ENCODE peak calls at places on chromosomes 1 and 21, in ten cellular contexts. W, U, P, T, N, I, H, K, B and F are unnamed samples.
A peak's percentile ranks its signal among the peaks of the same experiment; 100 is the strongest.

GRCh38 chr21:25456672-25457071 is 150.6 kb downstream of the MRPL39 start:
- DNase-seq in W (no peak), U (peak; percentile 67), P (no peak), T (peak; percentile 74), N (no peak), I (no peak), H (peak; percentile 95), K (peak; percentile 84), B (no peak), F (no peak)

GRCh38 chr1:162349635-162350330 is 26.9 kb downstream of the SPATA46 start:
- DNase-seq in W (no peak), U (peak; percentile 74), P (peak; percentile 33), T (no peak), N (no peak), I (peak; percentile 35), H (no peak), K (peak; percentile 59), B (no peak), F (peak; percentile 95)

GRCh38 chr1:51088474-51088873 is 13.6 kb upstream of the C1orf185 start:
- DNase-seq in W (no peak), U (peak; percentile 11), P (no peak), T (no peak), N (no peak), I (peak; percentile 7), H (no peak), K (no peak), B (no peak), F (no peak)

GRCh38 chr1:28591708-28592313 is at the start of gene RAB42:
- DNase-seq in W (no peak), U (no peak), P (no peak), T (no peak), N (no peak), I (no peak), H (no peak), K (no peak), B (peak; percentile 66), F (no peak)

GRCh38 chr1:46556822-46557221 is 5.4 kb upstream of the KNCN start:
- DNase-seq in W (no peak), U (peak; percentile 52), P (no peak), T (no peak), N (no peak), I (peak; percentile 21), H (peak; percentile 14), K (peak; percentile 42), B (no peak), F (no peak)

GRCh38 chr1:115262886-115263285 is 75.2 kb downstream of the NGF start:
- DNase-seq in W (no peak), U (peak; percentile 24), P (peak; percentile 20), T (no peak), N (no peak), I (no peak), H (no peak), K (peak; percentile 84), B (peak; percentile 28), F (no peak)

GRCh38 chr1:161379071-161379470 is 11.4 kb upstream of the CFAP126 start:
- DNase-seq in W (no peak), U (no peak), P (no peak), T (no peak), N (no peak), I (no peak), H (no peak), K (no peak), B (no peak), F (no peak)

GRCh38 chr1:178609015-178609414 is 96.1 kb downstream of the TEX35 start:
- DNase-seq in W (no peak), U (no peak), P (peak; percentile 60), T (no peak), N (no peak), I (no peak), H (no peak), K (peak; percentile 39), B (no peak), F (no peak)

GRCh38 chr21:45192332-45192731 is 95.4 kb downstream of the POFUT2 start:
- DNase-seq in W (no peak), U (no peak), P (no peak), T (no peak), N (no peak), I (no peak), H (no peak), K (no peak), B (no peak), F (no peak)

GRCh38 chr21:41895643-41896493 is 16.7 kb upstream of the PRDM15 start:
- DNase-seq in W (no peak), U (peak; percentile 10), P (no peak), T (no peak), N (no peak), I (no peak), H (no peak), K (peak; percentile 41), B (no peak), F (no peak)

GRCh38 chr1:159079518-159079917 is 3.0 kb upstream of the AIM2 start:
- DNase-seq in W (no peak), U (no peak), P (no peak), T (no peak), N (no peak), I (no peak), H (no peak), K (no peak), B (no peak), F (no peak)

GRCh38 chr1:235025422-235025984 is 103.1 kb downstream of the TOMM20 start:
- DNase-seq in W (no peak), U (no peak), P (no peak), T (no peak), N (no peak), I (no peak), H (no peak), K (no peak), B (no peak), F (no peak)

GRCh38 chr1:78553859-78554258 is 63.1 kb downstream of the PTGFR start:
- DNase-seq in W (no peak), U (no peak), P (no peak), T (no peak), N (no peak), I (peak; percentile 7), H (no peak), K (no peak), B (peak; percentile 14), F (no peak)
- TF ChIP-seq CTCF in W (no peak), U (peak; percentile 32), P (peak; percentile 3), T (peak; percentile 36), N (no peak), I (peak; percentile 45), H (no peak), K (peak; percentile 14), B (no peak), F (peak; percentile 8)

GRCh38 chr1:111471538-111471937 is 2.2 kb upstream of the C1orf162 start:
- DNase-seq in W (no peak), U (no peak), P (no peak), T (no peak), N (no peak), I (no peak), H (no peak), K (no peak), B (no peak), F (no peak)
- H3K4me3 ChIP-seq in W (no peak overlapping the region), U (no peak overlapping the region), P (no peak overlapping the region), T (no peak overlapping the region), N (no peak overlapping the region), I (no peak overlapping the region), H (no peak overlapping the region), K (no peak overlapping the region), B (no peak overlapping the region), F (no peak overlapping the region)

DNA sequence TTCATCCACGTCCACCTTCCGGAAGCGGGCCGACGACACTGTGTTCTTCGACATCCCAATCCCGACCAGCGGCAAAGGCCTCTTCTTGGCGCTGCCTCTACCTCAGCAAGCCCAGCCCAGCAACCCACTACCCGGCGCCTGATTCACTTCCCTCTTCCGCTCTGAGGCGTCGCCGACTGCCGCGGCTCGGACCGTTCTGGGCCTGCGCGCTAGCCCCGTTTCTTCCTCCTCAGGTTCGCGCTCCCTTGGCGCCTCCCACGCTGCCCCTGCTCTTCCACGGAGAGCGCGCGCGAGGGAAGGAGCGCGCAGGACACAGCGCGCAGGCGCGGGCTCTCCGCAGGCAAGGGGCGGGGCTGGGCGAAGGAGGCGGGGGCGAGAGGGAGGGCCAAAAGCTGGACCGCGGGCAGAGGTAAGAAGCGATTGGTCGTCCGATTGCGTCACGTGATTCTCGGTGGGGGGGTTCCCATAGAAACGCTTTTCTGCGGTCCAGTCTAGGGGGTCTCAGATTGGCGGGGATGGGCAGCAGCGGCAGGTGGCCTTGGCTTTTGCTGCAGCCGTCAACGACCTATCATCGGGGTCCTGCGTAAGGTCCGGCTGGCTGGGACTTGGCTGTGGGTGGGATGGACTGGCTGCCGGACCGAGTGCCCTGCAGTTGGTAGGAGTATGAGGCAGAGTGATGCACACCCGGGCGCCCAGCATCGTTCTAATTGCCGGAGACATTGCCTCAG is at the start of gene ARPC5:
- DNase-seq in W (peak; percentile 98), U (peak; percentile 93), P (peak; percentile 98), T (peak; percentile 99), N (peak; percentile 93), I (peak; percentile 92), H (peak; percentile 83), K (peak; percentile 99), B (peak; percentile 97), F (peak; percentile 80)
- TF ChIP-seq CTCF in W (no peak), U (no peak), P (no peak), T (no peak), N (no peak), I (no peak), H (no peak), K (no peak), B (no peak), F (no peak)

GRCh38 chr1:111415461-111415860 is 12.1 kb downstream of the OVGP1 start:
- DNase-seq in W (no peak), U (no peak), P (no peak), T (no peak), N (no peak), I (no peak), H (no peak), K (no peak), B (no peak), F (no peak)
- H3K4me3 ChIP-seq in W (no peak overlapping the region), U (no peak overlapping the region), P (no peak overlapping the region), T (no peak overlapping the region), N (no peak overlapping the region), I (no peak overlapping the region), H (no peak overlapping the region), K (no peak overlapping the region), B (no peak overlapping the region), F (no peak overlapping the region)

GRCh38 chr1:150049926-150050325 is 17.6 kb upstream of the VPS45 start:
- DNase-seq in W (no peak), U (no peak), P (no peak), T (no peak), N (no peak), I (no peak), H (no peak), K (no peak), B (no peak), F (no peak)
- TF ChIP-seq CTCF in W (no peak), U (no peak), P (no peak), T (no peak), N (no peak), I (no peak), H (no peak), K (no peak), B (no peak), F (no peak)